ENCODE peak calls at places on chromosome 9, in six cellular contexts. One of them, this sample, is unnamed.

GRCh38 chr9:137085918-137086530 is 761 bp upstream of the MAN1B1 start:
- DNase-seq in CD4-positive, alpha-beta T cell: peak; percentile 16
- DNase-seq in H9: no peak
- DNase-seq in LoVo: no peak
- DNase-seq in stimulated activated CD8-positive, alpha-beta memory T cell treated with anti-CD3 and anti-CD28 coated beads, Interleukin-4, amount 100 ng/mL, for 1 hour: no peak
- DNase-seq in ELF-1: peak; percentile 63
- DNase-seq in this sample: no peak

GRCh38 chr9:113205449-113206247 is 15.4 kb downstream of the FKBP15 start:
- DNase-seq in CD4-positive, alpha-beta T cell: no peak
- DNase-seq in H9: no peak
- DNase-seq in LoVo: no peak
- DNase-seq in stimulated activated CD8-positive, alpha-beta memory T cell treated with anti-CD3 and anti-CD28 coated beads, Interleukin-4, amount 100 ng/mL, for 1 hour: no peak
- DNase-seq in ELF-1: no peak
- DNase-seq in this sample: peak; percentile 50

GRCh38 chr9:136363106-136363605 is 388 bp downstream of the DNLZ start:
- DNase-seq in CD4-positive, alpha-beta T cell: peak; percentile 89
- DNase-seq in H9: peak; percentile 98
- DNase-seq in LoVo: peak; percentile 91
- DNase-seq in stimulated activated CD8-positive, alpha-beta memory T cell treated with anti-CD3 and anti-CD28 coated beads, Interleukin-4, amount 100 ng/mL, for 1 hour: peak; percentile 90
- DNase-seq in ELF-1: peak; percentile 91
- DNase-seq in this sample: peak; percentile 86

GRCh38 chr9:125971050-125971449 is 223.9 kb downstream of the PBX3 start:
- DNase-seq in CD4-positive, alpha-beta T cell: no peak
- DNase-seq in H9: no peak
- DNase-seq in LoVo: no peak
- DNase-seq in stimulated activated CD8-positive, alpha-beta memory T cell treated with anti-CD3 and anti-CD28 coated beads, Interleukin-4, amount 100 ng/mL, for 1 hour: no peak
- DNase-seq in ELF-1: peak; percentile 19
- DNase-seq in this sample: no peak

GRCh38 chr9:137582286-137582860 is 3.6 kb upstream of the DPH7 start:
- DNase-seq in CD4-positive, alpha-beta T cell: no peak
- DNase-seq in H9: peak; percentile 61
- DNase-seq in LoVo: no peak
- DNase-seq in stimulated activated CD8-positive, alpha-beta memory T cell treated with anti-CD3 and anti-CD28 coated beads, Interleukin-4, amount 100 ng/mL, for 1 hour: no peak
- DNase-seq in ELF-1: no peak
- DNase-seq in this sample: no peak

GRCh38 chr9:95901506-95901905 is 26.0 kb downstream of the ERCC6L2 start:
- DNase-seq in CD4-positive, alpha-beta T cell: no peak
- DNase-seq in H9: no peak
- DNase-seq in LoVo: peak; percentile 37
- DNase-seq in stimulated activated CD8-positive, alpha-beta memory T cell treated with anti-CD3 and anti-CD28 coated beads, Interleukin-4, amount 100 ng/mL, for 1 hour: no peak
- DNase-seq in ELF-1: no peak
- DNase-seq in this sample: no peak

GRCh38 chr9:94758031-94758430 is 31.5 kb downstream of the AOPEP start:
- DNase-seq in CD4-positive, alpha-beta T cell: no peak
- DNase-seq in H9: no peak
- DNase-seq in LoVo: no peak
- DNase-seq in stimulated activated CD8-positive, alpha-beta memory T cell treated with anti-CD3 and anti-CD28 coated beads, Interleukin-4, amount 100 ng/mL, for 1 hour: no peak
- DNase-seq in ELF-1: no peak
- DNase-seq in this sample: no peak

GRCh38 chr9:21001581-21001980 is 29.9 kb downstream of the HACD4 start:
- DNase-seq in CD4-positive, alpha-beta T cell: no peak
- DNase-seq in H9: no peak
- DNase-seq in LoVo: no peak
- DNase-seq in stimulated activated CD8-positive, alpha-beta memory T cell treated with anti-CD3 and anti-CD28 coated beads, Interleukin-4, amount 100 ng/mL, for 1 hour: no peak
- DNase-seq in ELF-1: no peak
- DNase-seq in this sample: no peak

GRCh38 chr9:108225371-108225905 is 630.3 kb downstream of the ACTL7B start:
- DNase-seq in CD4-positive, alpha-beta T cell: no peak
- DNase-seq in H9: no peak
- DNase-seq in LoVo: no peak
- DNase-seq in stimulated activated CD8-positive, alpha-beta memory T cell treated with anti-CD3 and anti-CD28 coated beads, Interleukin-4, amount 100 ng/mL, for 1 hour: no peak
- DNase-seq in ELF-1: no peak
- DNase-seq in this sample: peak; percentile 15

GRCh38 chr9:85610074-85610855 is 131.5 kb downstream of the AGTPBP1 start:
- DNase-seq in CD4-positive, alpha-beta T cell: peak; percentile 22
- DNase-seq in H9: no peak
- DNase-seq in LoVo: peak; percentile 77
- DNase-seq in stimulated activated CD8-positive, alpha-beta memory T cell treated with anti-CD3 and anti-CD28 coated beads, Interleukin-4, amount 100 ng/mL, for 1 hour: no peak
- DNase-seq in ELF-1: peak; percentile 46
- DNase-seq in this sample: peak; percentile 54

GRCh38 chr9:127437497-127438264 is 13.5 kb downstream of the ZNF79 start:
- DNase-seq in CD4-positive, alpha-beta T cell: peak; percentile 4
- DNase-seq in H9: no peak
- DNase-seq in LoVo: no peak
- DNase-seq in stimulated activated CD8-positive, alpha-beta memory T cell treated with anti-CD3 and anti-CD28 coated beads, Interleukin-4, amount 100 ng/mL, for 1 hour: no peak
- DNase-seq in ELF-1: no peak
- DNase-seq in this sample: no peak

GRCh38 chr9:33988219-33988890 is 60.3 kb downstream of the UBAP2 start:
- DNase-seq in CD4-positive, alpha-beta T cell: no peak
- DNase-seq in H9: no peak
- DNase-seq in LoVo: no peak
- DNase-seq in stimulated activated CD8-positive, alpha-beta memory T cell treated with anti-CD3 and anti-CD28 coated beads, Interleukin-4, amount 100 ng/mL, for 1 hour: no peak
- DNase-seq in ELF-1: no peak
- DNase-seq in this sample: no peak

GRCh38 chr9:100714372-100715099 is 136.7 kb downstream of the CAVIN4 start:
- DNase-seq in CD4-positive, alpha-beta T cell: peak; percentile 3
- DNase-seq in H9: peak; percentile 75
- DNase-seq in LoVo: peak; percentile 55
- DNase-seq in stimulated activated CD8-positive, alpha-beta memory T cell treated with anti-CD3 and anti-CD28 coated beads, Interleukin-4, amount 100 ng/mL, for 1 hour: no peak
- DNase-seq in ELF-1: peak; percentile 69
- DNase-seq in this sample: peak; percentile 29

GRCh38 chr9:21616082-21616778 is 134.1 kb upstream of the IFNE start:
- DNase-seq in CD4-positive, alpha-beta T cell: no peak
- DNase-seq in H9: no peak
- DNase-seq in LoVo: peak; percentile 60
- DNase-seq in stimulated activated CD8-positive, alpha-beta memory T cell treated with anti-CD3 and anti-CD28 coated beads, Interleukin-4, amount 100 ng/mL, for 1 hour: no peak
- DNase-seq in ELF-1: peak; percentile 13
- DNase-seq in this sample: no peak

GRCh38 chr9:104896131-104896530 is 31.8 kb downstream of the ABCA1 start:
- DNase-seq in CD4-positive, alpha-beta T cell: no peak
- DNase-seq in H9: no peak
- DNase-seq in LoVo: no peak
- DNase-seq in stimulated activated CD8-positive, alpha-beta memory T cell treated with anti-CD3 and anti-CD28 coated beads, Interleukin-4, amount 100 ng/mL, for 1 hour: no peak
- DNase-seq in ELF-1: no peak
- DNase-seq in this sample: no peak

GRCh38 chr9:101477214-101477613 is 41.6 kb upstream of the ALDOB start:
- DNase-seq in CD4-positive, alpha-beta T cell: no peak
- DNase-seq in H9: no peak
- DNase-seq in LoVo: no peak
- DNase-seq in stimulated activated CD8-positive, alpha-beta memory T cell treated with anti-CD3 and anti-CD28 coated beads, Interleukin-4, amount 100 ng/mL, for 1 hour: no peak
- DNase-seq in ELF-1: no peak
- DNase-seq in this sample: no peak

GRCh38 chr9:113705938-113706519 is 170.1 kb upstream of the ZNF618 start:
- DNase-seq in CD4-positive, alpha-beta T cell: no peak
- DNase-seq in H9: peak; percentile 52
- DNase-seq in LoVo: no peak
- DNase-seq in stimulated activated CD8-positive, alpha-beta memory T cell treated with anti-CD3 and anti-CD28 coated beads, Interleukin-4, amount 100 ng/mL, for 1 hour: no peak
- DNase-seq in ELF-1: peak; percentile 56
- DNase-seq in this sample: no peak

GRCh38 chr9:6305954-6306563 is 22.1 kb upstream of the TPD52L3 start:
- DNase-seq in CD4-positive, alpha-beta T cell: no peak
- DNase-seq in H9: no peak
- DNase-seq in LoVo: peak; percentile 61
- DNase-seq in stimulated activated CD8-positive, alpha-beta memory T cell treated with anti-CD3 and anti-CD28 coated beads, Interleukin-4, amount 100 ng/mL, for 1 hour: no peak
- DNase-seq in ELF-1: no peak
- DNase-seq in this sample: peak; percentile 49

GRCh38 chr9:33446507-33447403 is 638 bp downstream of the AQP3 start:
- DNase-seq in CD4-positive, alpha-beta T cell: peak; percentile 49
- DNase-seq in H9: no peak
- DNase-seq in LoVo: peak; percentile 44
- DNase-seq in stimulated activated CD8-positive, alpha-beta memory T cell treated with anti-CD3 and anti-CD28 coated beads, Interleukin-4, amount 100 ng/mL, for 1 hour: no peak
- DNase-seq in ELF-1: peak; percentile 49
- DNase-seq in this sample: peak; percentile 79

GRCh38 chr9:108278341-108278740 is 577.4 kb downstream of the ACTL7B start:
- DNase-seq in CD4-positive, alpha-beta T cell: no peak
- DNase-seq in H9: no peak
- DNase-seq in LoVo: no peak
- DNase-seq in stimulated activated CD8-positive, alpha-beta memory T cell treated with anti-CD3 and anti-CD28 coated beads, Interleukin-4, amount 100 ng/mL, for 1 hour: no peak
- DNase-seq in ELF-1: no peak
- DNase-seq in this sample: peak; percentile 20

GRCh38 chr9:134867917-134868750 is 12.5 kb upstream of the FCN2 start:
- DNase-seq in CD4-positive, alpha-beta T cell: no peak
- DNase-seq in H9: peak; percentile 21
- DNase-seq in LoVo: no peak
- DNase-seq in stimulated activated CD8-positive, alpha-beta memory T cell treated with anti-CD3 and anti-CD28 coated beads, Interleukin-4, amount 100 ng/mL, for 1 hour: no peak
- DNase-seq in ELF-1: no peak
- DNase-seq in this sample: no peak

GRCh38 chr9:36923025-36923625 is 110.9 kb downstream of the PAX5 start:
- DNase-seq in CD4-positive, alpha-beta T cell: no peak
- DNase-seq in H9: no peak
- DNase-seq in LoVo: no peak
- DNase-seq in stimulated activated CD8-positive, alpha-beta memory T cell treated with anti-CD3 and anti-CD28 coated beads, Interleukin-4, amount 100 ng/mL, for 1 hour: no peak
- DNase-seq in ELF-1: no peak
- DNase-seq in this sample: no peak

GRCh38 chr9:87950296-87950695 is 24.0 kb downstream of the CDK20 start:
- DNase-seq in CD4-positive, alpha-beta T cell: no peak
- DNase-seq in H9: no peak
- DNase-seq in LoVo: no peak
- DNase-seq in stimulated activated CD8-positive, alpha-beta memory T cell treated with anti-CD3 and anti-CD28 coated beads, Interleukin-4, amount 100 ng/mL, for 1 hour: no peak
- DNase-seq in ELF-1: no peak
- DNase-seq in this sample: no peak

GRCh38 chr9:76912631-76913275 is 6.8 kb upstream of the PRUNE2 start:
- DNase-seq in CD4-positive, alpha-beta T cell: no peak
- DNase-seq in H9: no peak
- DNase-seq in LoVo: no peak
- DNase-seq in stimulated activated CD8-positive, alpha-beta memory T cell treated with anti-CD3 and anti-CD28 coated beads, Interleukin-4, amount 100 ng/mL, for 1 hour: no peak
- DNase-seq in ELF-1: no peak
- DNase-seq in this sample: peak; percentile 81

GRCh38 chr9:19924090-19924489 is 135.3 kb upstream of the SLC24A2 start:
- DNase-seq in CD4-positive, alpha-beta T cell: no peak
- DNase-seq in H9: no peak
- DNase-seq in LoVo: no peak
- DNase-seq in stimulated activated CD8-positive, alpha-beta memory T cell treated with anti-CD3 and anti-CD28 coated beads, Interleukin-4, amount 100 ng/mL, for 1 hour: no peak
- DNase-seq in ELF-1: no peak
- DNase-seq in this sample: no peak

GRCh38 chr9:134216961-134217360 is 52.6 kb upstream of the RNU6ATAC start:
- DNase-seq in CD4-positive, alpha-beta T cell: no peak
- DNase-seq in H9: no peak
- DNase-seq in LoVo: no peak
- DNase-seq in stimulated activated CD8-positive, alpha-beta memory T cell treated with anti-CD3 and anti-CD28 coated beads, Interleukin-4, amount 100 ng/mL, for 1 hour: no peak
- DNase-seq in ELF-1: no peak
- DNase-seq in this sample: no peak

This sample was measured in MV-4-11.